ENCODE peak calls at places on chromosomes 2 and 18, in eight cellular contexts. Q is CD4-positive, alpha-beta T cell; N is stimulated activated CD4-positive, alpha-beta T cell treated with anti-CD3 and anti-CD28 coated beads, TNF-alpha, amount 100 ng/mL, for 1 hour; M is mammary epithelial cell; E is posterior cingulate gyrus; J is DMS153; Z is Ammon's horn; U is iris pigment epithelial cell. T is an unnamed sample.

GRCh38 chr2:126227250-126227649 is 428.7 kb upstream of the GYPC start:
- DNase-seq in N (no peak), M (no peak), Z (no peak), J (no peak), Q (no peak), U (no peak), E (no peak), T (no peak)

GRCh38 chr2:120237491-120237902 is 14.3 kb upstream of the TMEM185B start:
- DNase-seq in J (no peak), N (no peak), Z (no peak), M (peak; percentile 37), Q (no peak), U (peak; percentile 70), E (no peak), T (no peak)

GRCh38 chr2:3349211-3349693 is 28.4 kb downstream of the EIPR1 start:
- DNase-seq in J (peak; percentile 23), Q (no peak), M (peak; percentile 29), Z (peak; percentile 73), N (no peak), U (no peak), E (peak; percentile 63), T (no peak)

GRCh38 chr2:26561918-26562810 is 79.0 kb downstream of the CIB4 start:
- DNase-seq in Q (peak; percentile 7), N (no peak), E (no peak), Z (no peak), M (peak; percentile 39), J (peak; percentile 67), U (peak; percentile 20), T (no peak)

GRCh38 chr2:31429759-31430438 is 15.4 kb upstream of the XDH start:
- DNase-seq in J (no peak), Q (peak; percentile 5), N (peak; percentile 2), E (no peak), Z (no peak), U (peak; percentile 20), M (peak; percentile 97), T (no peak)

GRCh38 chr2:26000561-26001211 is 18.4 kb upstream of the KIF3C start:
- DNase-seq in M (peak; percentile 62), Z (no peak), U (no peak), E (no peak), Q (no peak), J (no peak), N (no peak), T (no peak)

GRCh38 chr18:79739440-79739778 is 58.3 kb upstream of the KCNG2 start:
- DNase-seq in J (no peak), E (no peak), Z (no peak), M (no peak), N (no peak), Q (no peak), U (no peak), T (no peak)

GRCh38 chr2:2856723-2857415 is 520.7 kb downstream of the EIPR1 start:
- DNase-seq in J (no peak), M (no peak), Z (no peak), U (no peak), Q (no peak), N (no peak), E (no peak), T (no peak)

GRCh38 chr18:33495278-33495677 is 54.8 kb upstream of the CCDC178 start:
- DNase-seq in U (peak; percentile 16), Q (no peak), J (peak; percentile 55), E (no peak), N (no peak), Z (peak; percentile 73), M (peak; percentile 17), T (no peak)

GRCh38 chr2:202185816-202186221 is 52.6 kb downstream of the SUMO1 start:
- DNase-seq in J (no peak), U (peak; percentile 63), Q (no peak), N (no peak), E (no peak), Z (no peak), M (peak; percentile 46), T (no peak)

GRCh38 chr2:9002637-9003365 is 683 bp downstream of the MBOAT2 start:
- DNase-seq in Z (peak; percentile 47), U (peak; percentile 22), E (no peak), N (no peak), M (peak; percentile 39), J (no peak), Q (no peak), T (no peak)

GRCh38 chr2:75320893-75321292 is 121.6 kb upstream of the TACR1 start:
- DNase-seq in J (no peak), N (no peak), M (no peak), U (no peak), E (no peak), Z (no peak), Q (no peak), T (no peak)

GRCh38 chr2:230877737-230878598 is 13.2 kb downstream of the ITM2C start:
- DNase-seq in E (no peak), M (no peak), Z (no peak), J (no peak), N (no peak), U (no peak), Q (no peak), T (peak; percentile 24)

GRCh38 chr2:204795156-204795555 is 249.9 kb downstream of the PARD3B start:
- DNase-seq in N (no peak), J (no peak), M (no peak), Z (no peak), U (peak; percentile 55), Q (no peak), E (no peak), T (no peak)

T was measured in activated naive CD8-positive, alpha-beta T cell treated with anti-CD3 and anti-CD28 coated beads, Interleukin-2, amount 50 U/mL, for 16 hours.